ENCODE peak calls at places on chromosomes 13 and 19, in seven cellular contexts. Y, O, Z, H, K, F and D are unnamed samples.

GRCh38 chr19:40702337-40703012 is 12.0 kb upstream of the NUMBL start:
- DNase-seq in Y (no peak), O (peak), Z (no peak), H (peak), K (no peak), F (no peak), D (no peak)

GRCh38 chr13:79527698-79528097 is 46.7 kb downstream of the NDFIP2 start:
- DNase-seq in Y (no peak), O (no peak), Z (no peak), H (no peak), K (no peak), F (no peak), D (no peak)

GRCh38 chr13:99197257-99197651 is 3.4 kb upstream of the UBAC2 start:
- DNase-seq in Y (no peak), O (no peak), Z (no peak), H (no peak), K (no peak), F (peak), D (no peak)

GRCh38 chr13:30301827-30302226 is 5.5 kb downstream of the KATNAL1 start:
- DNase-seq in Y (no peak), O (no peak), Z (no peak), H (no peak), K (no peak), F (no peak), D (no peak)

GRCh38 chr13:60347174-60347573 is 49.8 kb upstream of the TDRD3 start:
- DNase-seq in Y (no peak), O (no peak), Z (no peak), H (no peak), K (no peak), F (no peak), D (no peak)

GRCh38 chr19:17889609-17890214 is 18.0 kb downstream of the SLC5A5 start:
- DNase-seq in Y (no peak), O (peak), Z (peak), H (peak), K (no peak), F (no peak), D (no peak)

GRCh38 chr13:63864171-63864902 is 2448.7 kb upstream of the PCDH20 start:
- DNase-seq in Y (no peak), O (no peak), Z (no peak), H (peak), K (no peak), F (no peak), D (no peak)

GRCh38 chr13:102097708-102098107 is 304.1 kb downstream of the FGF14 start:
- DNase-seq in Y (no peak), O (no peak), Z (no peak), H (no peak), K (no peak), F (no peak), D (no peak)

GRCh38 chr19:3132971-3133792 is 2.7 kb upstream of the GNA15 start:
- DNase-seq in Y (no peak), O (no peak), Z (no peak), H (no peak), K (peak), F (peak), D (peak)

DNA sequence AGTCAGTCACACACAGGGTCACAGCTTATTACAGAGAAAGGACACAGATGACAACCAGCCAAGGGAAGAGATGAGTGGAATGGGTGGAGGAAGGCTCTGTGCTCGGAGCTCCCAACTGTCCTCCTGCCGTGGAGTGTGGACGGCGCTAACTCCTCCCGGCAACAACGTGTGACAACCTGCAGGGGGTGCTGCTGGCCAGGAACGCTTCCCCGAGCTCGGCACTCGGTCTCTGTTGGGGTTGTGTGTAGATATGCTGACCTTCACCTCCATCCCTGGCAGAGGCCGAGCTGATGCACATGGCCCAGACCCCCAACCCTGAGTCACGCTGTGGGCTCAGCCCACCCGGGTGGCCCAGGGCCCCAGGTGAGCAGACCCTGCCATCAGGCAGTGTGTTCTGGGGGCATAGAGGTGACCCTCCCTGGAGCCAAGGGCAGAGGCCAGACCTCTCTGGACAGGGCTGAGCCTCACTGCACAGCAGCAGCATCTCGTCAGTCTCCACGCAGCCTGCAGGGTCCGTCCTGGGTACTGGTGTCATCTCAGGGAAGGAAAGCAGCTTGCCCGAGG is 14.1 kb downstream of the ZNF444 start:
- DNase-seq in Y (no peak), O (peak), Z (no peak), H (peak), K (no peak), F (no peak), D (no peak)
- TF ChIP-seq CTCF in Y (peak), O (peak), Z (peak), H (peak), K (peak), F (no peak), D (peak)

DNA sequence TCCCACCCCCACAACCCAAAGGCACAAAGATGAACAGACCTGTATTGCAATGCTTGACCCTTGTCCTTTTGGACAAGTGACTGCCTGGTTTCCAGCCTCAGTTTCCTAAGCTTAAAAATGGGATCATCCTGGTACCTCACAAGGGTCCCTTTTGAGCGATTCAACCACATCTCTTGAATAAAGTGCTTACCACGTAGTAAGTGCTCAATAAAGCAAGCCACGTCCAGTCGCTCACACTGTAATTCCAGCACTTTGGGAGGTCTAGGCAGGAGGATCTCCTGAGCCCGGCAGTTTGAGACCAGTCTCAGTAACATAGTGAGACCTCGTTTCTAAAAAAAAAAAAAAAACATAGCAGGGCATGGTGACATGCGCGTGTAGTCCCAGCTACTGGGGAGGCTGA is 1.2 kb downstream of the DLL3 start:
- DNase-seq in Y (no peak), O (no peak), Z (no peak), H (no peak), K (no peak), F (no peak), D (no peak)
- H3K27ac ChIP-seq in Y (no peak), O (no peak), Z (no peak), H (no peak), K (no peak), F (no peak), D (no peak)

GRCh38 chr13:26459276-26460131 is 98.0 kb upstream of the WASF3 start:
- DNase-seq in Y (no peak), O (no peak), Z (no peak), H (no peak), K (no peak), F (no peak), D (peak)
- TF ChIP-seq CTCF in Y (no peak), O (no peak), Z (no peak), H (no peak), K (no peak), F (no peak), D (no peak)

DNA sequence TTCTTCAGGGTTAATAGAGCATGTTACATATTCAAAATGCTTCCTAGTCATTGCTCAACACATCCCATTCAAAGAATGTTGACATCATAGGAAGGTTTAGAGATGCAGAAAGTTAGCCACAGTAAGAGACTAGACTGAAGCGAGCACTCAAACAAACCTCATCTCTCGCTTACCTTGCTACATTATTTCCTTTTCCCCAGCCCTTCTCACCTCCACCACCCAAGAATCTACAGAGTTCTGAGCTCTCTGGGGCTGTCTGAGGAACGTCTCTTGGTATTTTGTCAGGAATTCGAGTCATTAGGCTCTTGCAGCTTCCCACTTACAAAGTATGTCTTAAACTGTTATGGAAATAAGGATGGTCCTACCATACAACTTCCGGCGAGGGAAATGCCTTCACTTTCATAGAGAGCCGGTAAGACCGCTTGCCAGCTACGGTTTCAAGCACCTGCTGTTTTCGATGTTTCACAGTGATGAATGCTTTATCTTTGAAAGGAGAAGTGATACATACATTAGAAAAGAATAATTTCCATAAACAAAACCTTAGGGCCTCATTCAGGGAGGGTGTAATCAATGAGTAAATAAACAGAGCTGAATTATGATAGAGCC is 65.1 kb downstream of the FLT1 start:
- DNase-seq in Y (no peak), O (no peak), Z (no peak), H (peak), K (no peak), F (no peak), D (no peak)
- H3K27ac ChIP-seq in Y (no peak), O (no peak), Z (no peak), H (peak), K (no peak), F (no peak), D (no peak)

GRCh38 chr19:44960906-44961734 is 5.9 kb downstream of the CLPTM1 start:
- DNase-seq in Y (no peak), O (no peak), Z (no peak), H (no peak), K (no peak), F (no peak), D (no peak)

GRCh38 chr19:44955500-44956439 is 590 bp downstream of the CLPTM1 start:
- DNase-seq in Y (no peak), O (no peak), Z (no peak), H (no peak), K (no peak), F (no peak), D (no peak)

GRCh38 chr19:44959691-44960090 is 4.5 kb downstream of the CLPTM1 start:
- DNase-seq in Y (no peak), O (no peak), Z (no peak), H (no peak), K (no peak), F (no peak), D (no peak)

GRCh38 chr19:44954649-44955499 is at the start of gene CLPTM1:
- DNase-seq in Y (peak), O (peak), Z (peak), H (peak), K (peak), F (peak), D (peak)

DNA sequence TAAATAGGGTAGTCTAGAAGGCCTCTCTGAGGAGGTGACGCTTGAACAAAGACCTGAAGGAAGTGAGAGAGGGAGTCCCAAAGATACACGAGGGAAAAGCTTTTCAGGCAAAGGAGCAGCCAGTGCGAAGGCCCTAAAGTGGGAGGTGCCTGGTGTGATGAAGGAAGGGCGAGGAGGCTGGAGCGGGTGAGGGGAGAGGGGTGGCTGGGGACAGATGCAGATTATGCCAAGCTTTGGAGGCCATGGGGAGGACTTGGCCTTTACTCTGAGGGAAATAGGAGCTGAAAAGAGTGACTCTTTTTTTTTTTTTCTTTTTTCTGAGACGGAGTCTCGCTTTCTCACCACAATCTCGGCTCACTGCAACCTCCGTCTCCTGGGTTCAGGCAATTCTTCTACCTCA is 2.9 kb downstream of the CLPTM1 start:
- DNase-seq in Y (no peak), O (no peak), Z (no peak), H (no peak), K (no peak), F (no peak), D (no peak)
- TF ChIP-seq CTCF in Y (no peak), O (no peak), Z (no peak), H (no peak), K (no peak), F (no peak), D (no peak)